ENCODE peak calls at places on chromosome X, in nine cellular contexts. C is stimulated activated CD4-positive, alpha-beta T cell treated with anti-CD3 and anti-CD28 coated beads, Interleukin-4, amount 100 ng/mL, for 48 hours; X is WTC11; W is ACHN; F is EH; E is NCI-H1092; I is right lobe of liver; P is activated naive CD4-positive, alpha-beta T cell treated with Interleukin-2 at 50 U/mL for 16 hours; Y is KBM-7. T is an unnamed sample.

GRCh38 chrX:39497717-39498265 is 600.0 kb downstream of the BCOR start:
- DNase-seq in Y (no peak), E (no peak), X (no peak), F (no peak), C (no peak), W (no peak), I (no peak), P (no peak), T (no peak)

GRCh38 chrX:34612036-34612435 is 45.0 kb downstream of the TMEM47 start:
- DNase-seq in P (no peak), I (no peak), F (no peak), C (no peak), Y (no peak), E (no peak), W (no peak), X (no peak), T (no peak)

GRCh38 chrX:83588409-83588808 is 80.3 kb downstream of the POU3F4 start:
- DNase-seq in P (no peak), F (no peak), Y (no peak), X (no peak), E (no peak), W (no peak), C (no peak), I (no peak), T (no peak)

GRCh38 chrX:113260474-113260873 is 419.8 kb upstream of the AMOT start:
- DNase-seq in Y (peak), X (no peak), P (no peak), I (no peak), W (peak), C (no peak), F (no peak), E (no peak), T (no peak)

GRCh38 chrX:34656842-34657780 is at the start of gene TMEM47:
- DNase-seq in P (no peak), W (peak), F (peak), X (peak), C (no peak), Y (peak), I (peak), E (peak), T (no peak)

GRCh38 chrX:96611619-96612362 is 72.9 kb upstream of the DIAPH2 start:
- DNase-seq in I (no peak), Y (no peak), X (no peak), F (peak), C (no peak), E (no peak), P (no peak), W (no peak), T (peak)

GRCh38 chrX:97308161-97308560 is 424.5 kb downstream of the RPA4 start:
- DNase-seq in X (no peak), I (no peak), Y (no peak), F (peak), W (no peak), E (no peak), C (no peak), P (no peak), T (no peak)

GRCh38 chrX:117607571-117607970 is 509.0 kb downstream of the KLHL13 start:
- DNase-seq in F (no peak), C (no peak), P (no peak), Y (no peak), I (no peak), W (no peak), X (no peak), E (no peak), T (no peak)

GRCh38 chrX:34578237-34578636 is 78.8 kb downstream of the TMEM47 start:
- DNase-seq in F (peak), E (no peak), Y (peak), W (peak), P (no peak), C (no peak), I (no peak), X (no peak), T (peak)

GRCh38 chrX:22746081-22746480 is 253.7 kb upstream of the DDX53 start:
- DNase-seq in Y (no peak), F (no peak), C (no peak), P (no peak), I (no peak), X (no peak), E (no peak), W (no peak), T (no peak)

GRCh38 chrX:45454235-45454634 is 253.6 kb upstream of the DIPK2B start:
- DNase-seq in C (no peak), I (no peak), E (no peak), P (no peak), F (no peak), X (no peak), Y (no peak), W (no peak), T (no peak)

GRCh38 chrX:51336584-51336983 is 4.0 kb downstream of the NUDT10 start:
- DNase-seq in X (peak), P (peak), W (peak), C (no peak), E (peak), I (peak), Y (peak), F (peak), T (peak)

GRCh38 chrX:8565729-8566128 is 101.1 kb downstream of the VCX3B start:
- DNase-seq in W (no peak), C (no peak), Y (no peak), X (no peak), E (no peak), P (no peak), I (no peak), F (no peak), T (no peak)

GRCh38 chrX:50154429-50154828 is 46.4 kb downstream of the AKAP4 start:
- DNase-seq in F (no peak), W (no peak), I (no peak), E (no peak), Y (no peak), X (no peak), C (no peak), P (no peak), T (no peak)

GRCh38 chrX:8988456-8988855 is 45.5 kb downstream of the FAM9B start:
- DNase-seq in Y (no peak), W (no peak), P (peak), I (peak), C (no peak), E (no peak), F (peak), X (no peak), T (no peak)

GRCh38 chrX:68672581-68673318 is 25.3 kb downstream of the STARD8 start:
- DNase-seq in Y (no peak), C (no peak), P (no peak), I (no peak), E (no peak), X (peak), W (no peak), F (peak), T (no peak)

GRCh38 chrX:115030635-115031034 is 13.2 kb upstream of the IL13RA2 start:
- DNase-seq in P (no peak), I (no peak), Y (no peak), W (no peak), F (no peak), C (no peak), E (no peak), X (no peak), T (no peak)

GRCh38 chrX:123975180-123975579 is 13.7 kb downstream of the STAG2 start:
- DNase-seq in C (no peak), Y (peak), W (peak), P (no peak), F (peak), I (no peak), X (no peak), E (no peak), T (no peak)

GRCh38 chrX:69264134-69264533 is 98.9 kb upstream of the PJA1 start:
- DNase-seq in X (peak), I (no peak), Y (no peak), P (no peak), F (no peak), C (no peak), E (no peak), W (no peak), T (no peak)

GRCh38 chrX:48956728-48957414 is 536 bp downstream of the OTUD5 start:
- DNase-seq in Y (no peak), W (no peak), F (no peak), X (no peak), C (peak), P (peak), E (no peak), I (peak), T (no peak)

GRCh38 chrX:150983526-150984163 is 510 bp downstream of the HMGB3 start:
- DNase-seq in X (no peak), Y (peak), F (no peak), C (no peak), E (no peak), P (no peak), I (peak), W (no peak), T (no peak)

GRCh38 chrX:134713618-134714107 is 55.4 kb upstream of the PLAC1 start:
- DNase-seq in E (no peak), X (no peak), W (no peak), P (no peak), C (no peak), F (no peak), Y (no peak), I (no peak), T (no peak)

GRCh38 chrX:40072246-40072645 is 25.5 kb downstream of the BCOR start:
- DNase-seq in P (no peak), E (no peak), X (no peak), C (no peak), F (no peak), W (no peak), Y (no peak), I (no peak), T (no peak)

GRCh38 chrX:57177070-57177469 is 39.9 kb upstream of the SPIN2A start:
- DNase-seq in C (no peak), X (no peak), F (no peak), Y (no peak), W (no peak), I (no peak), E (no peak), P (no peak), T (no peak)

GRCh38 chrX:2710041-2710471 is 19.0 kb downstream of the CD99 start:
- DNase-seq in I (no peak), Y (peak), F (peak), E (no peak), X (no peak), P (peak), C (no peak), W (peak), T (peak)

GRCh38 chrX:23493941-23494374 is 159.3 kb downstream of the PTCHD1 start:
- DNase-seq in F (peak), X (no peak), Y (peak), P (no peak), C (no peak), E (no peak), I (no peak), W (peak), T (peak)

GRCh38 chrX:44898411-44899221 is 25.6 kb downstream of the KDM6A start:
- DNase-seq in F (no peak), E (no peak), I (no peak), W (no peak), C (no peak), Y (peak), X (no peak), P (peak), T (no peak)

GRCh38 chrX:1323315-1323714 is 13.3 kb upstream of the IL3RA start:
- DNase-seq in P (peak), I (peak), X (peak), C (peak), F (peak), E (peak), Y (peak), W (peak), T (peak)

GRCh38 chrX:22090181-22090580 is 58.1 kb downstream of the PHEX start:
- DNase-seq in E (no peak), X (no peak), P (no peak), F (peak), Y (no peak), C (no peak), W (no peak), I (no peak), T (no peak)

GRCh38 chrX:116272328-116272727 is 101.8 kb downstream of the AGTR2 start:
- DNase-seq in C (no peak), Y (no peak), P (no peak), X (no peak), W (peak), E (no peak), F (peak), I (no peak), T (peak)

GRCh38 chrX:153925739-153926593 is at the start of gene ARHGAP4:
- DNase-seq in X (peak), Y (peak), E (no peak), C (peak), P (peak), W (no peak), F (no peak), I (peak), T (no peak)

GRCh38 chrX:110418220-110418856 is 59.7 kb downstream of the RTL9 start:
- DNase-seq in E (peak), W (peak), C (no peak), X (peak), I (no peak), F (peak), P (no peak), Y (peak), T (peak)

GRCh38 chrX:81174286-81174685 is 27.4 kb downstream of the HMGN5 start:
- DNase-seq in C (no peak), Y (peak), I (no peak), F (peak), P (no peak), X (no peak), W (peak), E (no peak), T (peak)

GRCh38 chrX:51899741-51900140 is 6.3 kb downstream of the MAGED1 start:
- DNase-seq in Y (no peak), C (no peak), E (no peak), X (no peak), W (no peak), I (no peak), F (peak), P (no peak), T (no peak)

GRCh38 chrX:138745215-138745614 is 33.7 kb upstream of the FGF13 start:
- DNase-seq in Y (peak), W (peak), I (no peak), E (peak), P (no peak), X (no peak), F (peak), C (no peak), T (peak)

GRCh38 chrX:136909706-136910564 is 29.4 kb upstream of the RBMX start:
- DNase-seq in I (peak), C (peak), W (peak), P (peak), X (peak), Y (peak), F (peak), E (peak), T (peak)

GRCh38 chrX:91122141-91122540 is 312.5 kb upstream of the PABPC5 start:
- DNase-seq in W (no peak), F (no peak), P (no peak), X (no peak), Y (no peak), C (no peak), I (no peak), E (no peak), T (no peak)

T was measured in RKO.